ENCODE peak calls at places on chromosome 20, in nine cellular contexts. One of them, this sample, is unnamed.

GRCh38 chr20:9200620-9201019 is 131.7 kb downstream of the PLCB4 start:
- DNase-seq in progenitor cell of endocrine pancreas: no peak
- DNase-seq in coronary artery: no peak
- DNase-seq in GM20000: no peak
- DNase-seq in heart right ventricle: no peak
- DNase-seq in omental fat pad: no peak
- DNase-seq in psoas muscle: no peak
- DNase-seq in A549: peak
- DNase-seq in endodermal cell: no peak
- DNase-seq in this sample: no peak

GRCh38 chr20:11271319-11271718 is 597.5 kb upstream of the JAG1 start:
- DNase-seq in A549: no peak
- DNase-seq in omental fat pad: no peak
- DNase-seq in progenitor cell of endocrine pancreas: no peak
- DNase-seq in psoas muscle: no peak
- DNase-seq in coronary artery: no peak
- DNase-seq in GM20000: no peak
- DNase-seq in heart right ventricle: no peak
- DNase-seq in endodermal cell: peak
- DNase-seq in this sample: peak

GRCh38 chr20:9051508-9051907 is 17.4 kb upstream of the PLCB4 start:
- DNase-seq in A549: peak
- DNase-seq in coronary artery: no peak
- DNase-seq in endodermal cell: no peak
- DNase-seq in psoas muscle: no peak
- DNase-seq in progenitor cell of endocrine pancreas: no peak
- DNase-seq in omental fat pad: no peak
- DNase-seq in GM20000: no peak
- DNase-seq in heart right ventricle: no peak
- DNase-seq in this sample: no peak

GRCh38 chr20:56788671-56789610 is 159.8 kb downstream of the TFAP2C start:
- DNase-seq in coronary artery: no peak
- DNase-seq in A549: peak
- DNase-seq in GM20000: no peak
- DNase-seq in psoas muscle: no peak
- DNase-seq in omental fat pad: no peak
- DNase-seq in endodermal cell: no peak
- DNase-seq in progenitor cell of endocrine pancreas: no peak
- DNase-seq in heart right ventricle: no peak
- DNase-seq in this sample: no peak

GRCh38 chr20:62566771-62567170 is 75.5 kb upstream of the SLCO4A1 start:
- DNase-seq in progenitor cell of endocrine pancreas: no peak
- DNase-seq in coronary artery: no peak
- DNase-seq in GM20000: no peak
- DNase-seq in A549: no peak
- DNase-seq in endodermal cell: no peak
- DNase-seq in heart right ventricle: no peak
- DNase-seq in omental fat pad: no peak
- DNase-seq in psoas muscle: no peak
- DNase-seq in this sample: no peak

GRCh38 chr20:47927944-47928343 is 142.7 kb upstream of the SULF2 start:
- DNase-seq in coronary artery: no peak
- DNase-seq in omental fat pad: no peak
- DNase-seq in psoas muscle: no peak
- DNase-seq in GM20000: no peak
- DNase-seq in heart right ventricle: no peak
- DNase-seq in endodermal cell: no peak
- DNase-seq in progenitor cell of endocrine pancreas: no peak
- DNase-seq in A549: no peak
- DNase-seq in this sample: no peak

GRCh38 chr20:52204136-52204535 is 12.6 kb upstream of the ZFP64 start:
- DNase-seq in psoas muscle: no peak
- DNase-seq in heart right ventricle: no peak
- DNase-seq in GM20000: no peak
- DNase-seq in A549: peak
- DNase-seq in coronary artery: no peak
- DNase-seq in omental fat pad: no peak
- DNase-seq in endodermal cell: no peak
- DNase-seq in progenitor cell of endocrine pancreas: no peak
- DNase-seq in this sample: no peak

GRCh38 chr20:3651204-3651970 is 11.8 kb downstream of the GFRA4 start:
- DNase-seq in progenitor cell of endocrine pancreas: no peak
- DNase-seq in omental fat pad: no peak
- DNase-seq in endodermal cell: no peak
- DNase-seq in GM20000: no peak
- DNase-seq in psoas muscle: no peak
- DNase-seq in coronary artery: no peak
- DNase-seq in A549: no peak
- DNase-seq in heart right ventricle: no peak
- DNase-seq in this sample: no peak

GRCh38 chr20:45095753-45096371 is 5.1 kb downstream of the KCNS1 start:
- DNase-seq in progenitor cell of endocrine pancreas: no peak
- DNase-seq in A549: peak
- DNase-seq in coronary artery: no peak
- DNase-seq in omental fat pad: no peak
- DNase-seq in psoas muscle: no peak
- DNase-seq in heart right ventricle: no peak
- DNase-seq in GM20000: peak
- DNase-seq in endodermal cell: peak
- DNase-seq in this sample: peak
- TF ChIP-seq CTCF in progenitor cell of endocrine pancreas: peak
- TF ChIP-seq CTCF in A549: peak
- TF ChIP-seq CTCF in coronary artery: peak
- TF ChIP-seq CTCF in omental fat pad: no peak
- TF ChIP-seq CTCF in psoas muscle: peak
- TF ChIP-seq CTCF in heart right ventricle: peak
- TF ChIP-seq CTCF in GM20000: peak
- TF ChIP-seq CTCF in endodermal cell: peak
- TF ChIP-seq CTCF in this sample: peak

DNA sequence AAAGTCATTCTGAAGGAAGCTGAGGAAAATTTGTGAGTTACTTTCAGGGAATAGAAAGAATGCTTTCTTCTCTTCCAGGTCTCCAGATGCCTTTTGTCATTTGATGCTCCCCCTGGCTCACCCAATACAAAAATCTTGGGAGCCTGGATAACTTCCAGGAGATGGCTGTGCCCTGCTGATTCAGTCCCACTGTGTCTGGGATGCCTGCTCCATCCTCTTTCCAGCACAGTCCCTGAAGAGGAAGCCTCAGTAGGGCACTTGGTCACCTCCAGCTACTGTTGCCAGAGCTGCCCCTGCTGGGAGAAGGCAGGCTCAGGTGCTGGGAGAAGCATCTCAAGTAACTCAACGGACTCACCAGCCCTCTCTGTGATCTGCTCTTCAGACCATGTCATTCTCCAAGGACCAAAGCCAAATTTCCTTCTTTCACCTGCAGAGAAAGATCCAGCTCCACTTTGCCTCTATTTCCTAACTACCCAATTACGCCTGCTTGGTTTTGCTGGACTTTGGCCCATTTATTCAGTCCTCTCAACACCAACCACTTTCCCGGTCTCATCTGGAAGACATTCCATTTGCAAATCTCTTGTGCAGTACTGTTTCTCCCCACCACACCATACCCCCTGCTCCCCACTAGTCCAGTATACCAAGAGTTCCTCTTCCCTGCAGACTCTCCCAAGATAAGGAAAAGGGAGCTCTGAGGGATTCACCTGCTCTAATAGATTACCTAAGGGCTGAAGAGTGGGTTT is 53.3 kb downstream of the SLC23A2 start:
- DNase-seq in omental fat pad: no peak
- DNase-seq in A549: no peak
- DNase-seq in progenitor cell of endocrine pancreas: no peak
- DNase-seq in endodermal cell: no peak
- DNase-seq in heart right ventricle: no peak
- DNase-seq in psoas muscle: no peak
- DNase-seq in coronary artery: no peak
- DNase-seq in GM20000: no peak
- DNase-seq in this sample: no peak
- TF ChIP-seq CTCF in omental fat pad: no peak
- TF ChIP-seq CTCF in A549: no peak
- TF ChIP-seq CTCF in progenitor cell of endocrine pancreas: no peak
- TF ChIP-seq CTCF in endodermal cell: peak
- TF ChIP-seq CTCF in heart right ventricle: no peak
- TF ChIP-seq CTCF in psoas muscle: no peak
- TF ChIP-seq CTCF in coronary artery: no peak
- TF ChIP-seq CTCF in GM20000: no peak
- TF ChIP-seq CTCF in this sample: no peak

GRCh38 chr20:21125849-21126840 is at the start of gene KIZ:
- DNase-seq in endodermal cell: peak
- DNase-seq in A549: peak
- DNase-seq in omental fat pad: peak
- DNase-seq in progenitor cell of endocrine pancreas: peak
- DNase-seq in GM20000: peak
- DNase-seq in coronary artery: peak
- DNase-seq in psoas muscle: peak
- DNase-seq in heart right ventricle: peak
- DNase-seq in this sample: peak

GRCh38 chr20:21124190-21124589 is 1.7 kb upstream of the KIZ start:
- DNase-seq in endodermal cell: no peak
- DNase-seq in psoas muscle: no peak
- DNase-seq in A549: no peak
- DNase-seq in coronary artery: no peak
- DNase-seq in progenitor cell of endocrine pancreas: no peak
- DNase-seq in heart right ventricle: no peak
- DNase-seq in omental fat pad: no peak
- DNase-seq in GM20000: no peak
- DNase-seq in this sample: no peak

GRCh38 chr20:21127201-21127981 is 1.5 kb downstream of the KIZ start:
- DNase-seq in omental fat pad: no peak
- DNase-seq in A549: no peak
- DNase-seq in psoas muscle: no peak
- DNase-seq in progenitor cell of endocrine pancreas: no peak
- DNase-seq in heart right ventricle: no peak
- DNase-seq in endodermal cell: no peak
- DNase-seq in coronary artery: no peak
- DNase-seq in GM20000: no peak
- DNase-seq in this sample: no peak

GRCh38 chr20:21129861-21130260 is 4.0 kb downstream of the KIZ start:
- DNase-seq in heart right ventricle: no peak
- DNase-seq in endodermal cell: no peak
- DNase-seq in psoas muscle: no peak
- DNase-seq in coronary artery: no peak
- DNase-seq in A549: no peak
- DNase-seq in omental fat pad: no peak
- DNase-seq in progenitor cell of endocrine pancreas: no peak
- DNase-seq in GM20000: no peak
- DNase-seq in this sample: no peak

DNA sequence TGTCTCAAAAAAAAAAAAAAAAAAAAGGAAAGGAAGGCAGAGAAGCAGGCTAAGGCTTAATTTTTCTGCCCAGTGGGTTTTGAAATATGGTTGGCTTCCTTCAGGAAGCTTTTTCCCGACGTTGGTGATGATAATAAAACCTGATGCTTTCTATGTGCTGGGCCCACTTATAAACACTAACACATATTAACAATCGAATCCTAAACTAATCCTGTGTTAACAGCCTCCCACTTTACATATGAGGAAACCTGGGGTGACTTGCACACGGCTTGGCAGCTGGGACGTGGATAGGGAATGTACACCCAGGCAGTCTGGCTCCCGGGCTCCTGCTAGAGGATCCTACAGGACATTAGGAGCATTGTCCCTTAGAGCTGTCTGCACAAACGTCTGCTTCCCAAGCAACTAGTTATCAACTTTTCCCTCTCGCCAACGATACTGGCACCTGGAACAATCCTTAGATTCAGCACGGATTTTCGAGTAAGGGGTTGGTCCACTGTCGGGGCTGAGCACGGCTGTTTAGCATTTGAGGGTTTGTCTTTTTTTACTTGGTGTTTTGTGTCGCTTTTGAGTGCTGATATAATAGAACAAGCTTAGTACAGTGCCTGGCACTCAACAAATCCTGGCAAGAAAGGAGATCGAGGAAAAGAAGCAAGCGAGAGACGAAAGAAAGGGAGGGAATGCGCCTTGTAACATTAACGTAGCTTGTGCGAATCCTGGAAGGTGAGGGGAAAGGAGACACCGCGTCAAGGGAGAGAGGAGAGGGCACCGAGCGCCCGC is 622 bp upstream of the KIZ start:
- DNase-seq in omental fat pad: no peak
- DNase-seq in heart right ventricle: peak
- DNase-seq in psoas muscle: peak
- DNase-seq in coronary artery: no peak
- DNase-seq in GM20000: peak
- DNase-seq in A549: peak
- DNase-seq in endodermal cell: no peak
- DNase-seq in progenitor cell of endocrine pancreas: peak
- DNase-seq in this sample: peak
- TF ChIP-seq CTCF in omental fat pad: no peak
- TF ChIP-seq CTCF in heart right ventricle: no peak
- TF ChIP-seq CTCF in psoas muscle: peak
- TF ChIP-seq CTCF in coronary artery: no peak
- TF ChIP-seq CTCF in GM20000: no peak
- TF ChIP-seq CTCF in A549: peak
- TF ChIP-seq CTCF in endodermal cell: peak
- TF ChIP-seq CTCF in progenitor cell of endocrine pancreas: no peak
- TF ChIP-seq CTCF in this sample: no peak

GRCh38 chr20:32059189-32059588 is 7.1 kb downstream of the HCK start:
- DNase-seq in heart right ventricle: no peak
- DNase-seq in omental fat pad: no peak
- DNase-seq in progenitor cell of endocrine pancreas: no peak
- DNase-seq in GM20000: no peak
- DNase-seq in A549: no peak
- DNase-seq in psoas muscle: no peak
- DNase-seq in endodermal cell: no peak
- DNase-seq in coronary artery: no peak
- DNase-seq in this sample: no peak

GRCh38 chr20:32057785-32058184 is 5.7 kb downstream of the HCK start:
- DNase-seq in A549: no peak
- DNase-seq in psoas muscle: no peak
- DNase-seq in progenitor cell of endocrine pancreas: no peak
- DNase-seq in coronary artery: no peak
- DNase-seq in GM20000: no peak
- DNase-seq in heart right ventricle: no peak
- DNase-seq in endodermal cell: no peak
- DNase-seq in omental fat pad: no peak
- DNase-seq in this sample: no peak

GRCh38 chr20:32052792-32053362 is 835 bp downstream of the HCK start:
- DNase-seq in coronary artery: no peak
- DNase-seq in A549: no peak
- DNase-seq in GM20000: peak
- DNase-seq in progenitor cell of endocrine pancreas: no peak
- DNase-seq in omental fat pad: no peak
- DNase-seq in psoas muscle: peak
- DNase-seq in endodermal cell: peak
- DNase-seq in heart right ventricle: peak
- DNase-seq in this sample: no peak

GRCh38 chr20:32053648-32054047 is 1.6 kb downstream of the HCK start:
- DNase-seq in heart right ventricle: no peak
- DNase-seq in omental fat pad: no peak
- DNase-seq in psoas muscle: no peak
- DNase-seq in endodermal cell: no peak
- DNase-seq in progenitor cell of endocrine pancreas: no peak
- DNase-seq in A549: no peak
- DNase-seq in coronary artery: no peak
- DNase-seq in GM20000: no peak
- DNase-seq in this sample: no peak

DNA sequence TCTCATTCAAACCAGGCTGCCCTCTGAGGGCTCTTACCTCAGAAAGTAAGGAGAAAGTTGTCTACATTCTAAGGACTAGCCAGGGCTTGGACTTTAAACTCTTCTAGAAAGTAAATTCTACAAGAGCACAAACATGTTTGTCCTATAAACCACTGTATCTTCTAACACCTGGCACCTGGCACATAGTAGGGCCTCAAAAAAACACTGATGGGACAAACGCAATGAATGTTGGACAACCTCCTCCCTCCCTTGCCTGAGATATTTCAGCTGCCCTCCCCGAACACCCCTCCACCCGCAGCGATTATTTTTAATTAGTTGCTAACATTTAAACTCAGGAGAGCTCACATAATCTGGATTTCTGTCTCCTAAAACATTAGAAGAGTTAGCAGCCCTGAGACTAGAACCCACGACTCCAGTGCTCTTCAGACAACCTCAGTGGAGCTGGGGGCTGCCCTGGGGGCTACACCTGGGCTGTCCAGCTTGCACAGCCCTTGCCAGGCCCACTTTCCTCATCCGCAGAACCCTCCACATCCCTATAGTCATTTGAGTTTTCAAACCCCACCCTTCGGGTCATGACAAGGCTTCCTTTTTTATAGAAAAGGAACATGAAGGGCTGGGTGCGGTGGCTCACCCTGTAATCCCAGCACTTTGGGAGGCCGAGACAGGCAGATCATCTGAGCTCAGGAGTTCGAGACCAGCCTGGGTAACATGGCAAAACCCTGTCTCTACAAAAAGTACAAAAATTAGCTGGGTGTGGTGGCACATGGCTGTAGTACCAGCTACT is 4.9 kb downstream of the HCK start:
- DNase-seq in omental fat pad: no peak
- DNase-seq in endodermal cell: no peak
- DNase-seq in progenitor cell of endocrine pancreas: no peak
- DNase-seq in heart right ventricle: no peak
- DNase-seq in A549: no peak
- DNase-seq in GM20000: no peak
- DNase-seq in coronary artery: no peak
- DNase-seq in psoas muscle: no peak
- DNase-seq in this sample: no peak
- TF ChIP-seq CTCF in omental fat pad: no peak
- TF ChIP-seq CTCF in endodermal cell: no peak
- TF ChIP-seq CTCF in progenitor cell of endocrine pancreas: no peak
- TF ChIP-seq CTCF in heart right ventricle: no peak
- TF ChIP-seq CTCF in A549: no peak
- TF ChIP-seq CTCF in GM20000: no peak
- TF ChIP-seq CTCF in coronary artery: no peak
- TF ChIP-seq CTCF in psoas muscle: no peak
- TF ChIP-seq CTCF in this sample: no peak

This sample was measured in nephron progenitor cell.